ENCODE peak calls at places on chromosomes 13 and 19, in ten cellular contexts. B, M, J, H, P, E, F, X, A and L are unnamed samples.

GRCh38 chr19:38375748-38376147 is 1.4 kb downstream of the PSMD8 start:
- DNase-seq in B (no peak), X (no peak), F (peak), J (no peak), E (no peak), M (no peak), P (no peak), A (no peak), H (no peak), L (no peak)

GRCh38 chr13:99228737-99229691 is 28.4 kb downstream of the UBAC2 start:
- DNase-seq in A (no peak), F (no peak), B (no peak), E (no peak), M (no peak), J (no peak), X (no peak), H (no peak), P (peak), L (no peak)

GRCh38 chr19:33960566-33960965 is 163.9 kb downstream of the KCTD15 start:
- DNase-seq in B (no peak), M (no peak), J (no peak), H (no peak), X (no peak), P (no peak), F (no peak), E (no peak), A (no peak), L (no peak)

GRCh38 chr13:111049791-111050538 is 65.1 kb upstream of the ARHGEF7 start:
- DNase-seq in F (peak), M (no peak), H (peak), P (no peak), B (no peak), A (no peak), E (peak), X (no peak), J (no peak), L (no peak)

GRCh38 chr13:53743906-53744305 is 715.3 kb downstream of the OLFM4 start:
- DNase-seq in J (no peak), P (no peak), F (no peak), H (no peak), A (no peak), X (no peak), B (no peak), M (no peak), E (peak), L (no peak)

GRCh38 chr19:28990522-28990921 is 222.4 kb downstream of the UQCRFS1 start:
- DNase-seq in B (no peak), A (no peak), J (no peak), F (no peak), M (no peak), X (no peak), H (no peak), P (no peak), E (no peak), L (no peak)

GRCh38 chr13:73477441-73477840 is 418.6 kb downstream of the KLF5 start:
- DNase-seq in A (no peak), J (no peak), M (no peak), P (no peak), F (no peak), E (no peak), H (no peak), B (no peak), X (no peak), L (no peak)

GRCh38 chr19:10913716-10914340 is 14.6 kb downstream of the YIPF2 start:
- DNase-seq in E (no peak), M (no peak), A (no peak), J (no peak), H (no peak), X (no peak), B (no peak), F (no peak), P (no peak), L (no peak)

GRCh38 chr13:41565221-41565620 is 107.9 kb downstream of the RGCC start:
- DNase-seq in X (no peak), B (no peak), H (no peak), M (no peak), F (no peak), A (no peak), P (no peak), J (no peak), E (no peak), L (no peak)

GRCh38 chr13:104593693-104594092 is 1527.5 kb upstream of the SLC10A2 start:
- DNase-seq in J (no peak), X (no peak), B (no peak), M (no peak), H (no peak), P (no peak), F (no peak), A (no peak), E (no peak), L (peak)

GRCh38 chr19:54189020-54189667 is at the start of gene MBOAT7:
- DNase-seq in X (no peak), H (no peak), F (no peak), M (no peak), E (no peak), P (no peak), J (peak), A (no peak), B (no peak), L (no peak)

GRCh38 chr19:34766386-34766785 is 6.6 kb downstream of the ZNF599 start:
- DNase-seq in B (no peak), F (no peak), P (no peak), M (no peak), X (no peak), E (no peak), A (no peak), J (no peak), H (no peak), L (no peak)

GRCh38 chr19:36963262-36963661 is 47.1 kb downstream of the ZNF568 start:
- DNase-seq in F (no peak), E (no peak), X (no peak), B (no peak), M (no peak), H (no peak), P (no peak), J (no peak), A (no peak), L (no peak)

GRCh38 chr13:37326319-37326718 is 220.9 kb upstream of the CSNK1A1L start:
- DNase-seq in P (no peak), A (no peak), B (no peak), F (no peak), M (no peak), X (no peak), J (no peak), H (no peak), E (no peak), L (no peak)

GRCh38 chr19:17234911-17235617 is 9.0 kb downstream of the OCEL1 start:
- DNase-seq in F (no peak), J (peak), B (peak), A (no peak), X (no peak), E (peak), M (no peak), P (no peak), H (peak), L (peak)

GRCh38 chr19:11152318-11153062 is 3.1 kb downstream of the SPC24 start:
- DNase-seq in F (peak), B (peak), J (no peak), E (no peak), X (no peak), H (peak), A (no peak), P (no peak), M (no peak), L (peak)

GRCh38 chr13:73991884-73992283 is 142.3 kb downstream of the KLF12 start:
- DNase-seq in F (no peak), H (no peak), A (no peak), M (no peak), P (no peak), J (no peak), B (no peak), E (no peak), X (no peak), L (no peak)

GRCh38 chr19:10919352-10920287 is 8.8 kb downstream of the YIPF2 start:
- DNase-seq in A (no peak), J (no peak), P (no peak), M (no peak), F (no peak), X (no peak), H (no peak), B (no peak), E (no peak), L (no peak)

GRCh38 chr19:7480222-7480974 is 8.4 kb downstream of the PEX11G start:
- DNase-seq in E (no peak), H (no peak), M (no peak), B (no peak), A (no peak), X (no peak), P (no peak), J (no peak), F (no peak), L (no peak)

GRCh38 chr13:104650426-104650825 is 1584.2 kb upstream of the SLC10A2 start:
- DNase-seq in H (no peak), M (no peak), E (no peak), B (peak), P (no peak), J (no peak), X (no peak), F (no peak), A (no peak), L (no peak)

GRCh38 chr13:33678906-33679657 is 138.9 kb upstream of the RFC3 start:
- DNase-seq in X (no peak), A (peak), M (peak), E (peak), H (peak), P (no peak), B (peak), J (peak), F (no peak), L (peak)

GRCh38 chr13:91139232-91139631 is 208.3 kb upstream of the MIR17HG start:
- DNase-seq in H (no peak), P (no peak), X (no peak), F (no peak), B (no peak), A (no peak), E (no peak), J (no peak), M (no peak), L (no peak)

GRCh38 chr19:33998739-33999345 is 173.5 kb upstream of the LSM14A start:
- DNase-seq in M (no peak), J (no peak), X (no peak), E (no peak), A (no peak), P (peak), F (no peak), B (no peak), H (no peak), L (no peak)

GRCh38 chr13:23279321-23279720 is 98.5 kb downstream of the SGCG start:
- DNase-seq in A (no peak), H (no peak), M (no peak), P (no peak), J (no peak), B (no peak), F (no peak), E (no peak), X (no peak), L (no peak)

GRCh38 chr13:39451860-39452301 is 151.1 kb downstream of the LHFPL6 start:
- DNase-seq in A (no peak), H (no peak), J (no peak), E (no peak), X (no peak), F (no peak), P (peak), M (peak), B (no peak), L (peak)

GRCh38 chr13:73063166-73063565 is 4.4 kb downstream of the KLF5 start:
- DNase-seq in H (no peak), X (no peak), A (no peak), M (no peak), J (no peak), P (no peak), B (no peak), F (no peak), E (no peak), L (no peak)

GRCh38 chr19:45645068-45645630 is 6.0 kb upstream of the EML2 start:
- DNase-seq in F (no peak), X (no peak), J (no peak), M (no peak), P (no peak), E (no peak), H (no peak), A (no peak), B (no peak), L (no peak)

GRCh38 chr13:101941095-101941777 is 460.6 kb downstream of the FGF14 start:
- DNase-seq in A (no peak), M (no peak), F (no peak), P (no peak), X (no peak), H (no peak), B (no peak), J (no peak), E (peak), L (no peak)

GRCh38 chr13:42320375-42320787 is 48.4 kb downstream of the AKAP11 start:
- DNase-seq in E (peak), H (no peak), A (no peak), X (no peak), B (no peak), P (no peak), F (no peak), M (no peak), J (no peak), L (no peak)

GRCh38 chr13:46124531-46124966 is 19.7 kb upstream of the CPB2 start:
- DNase-seq in H (no peak), P (no peak), F (no peak), M (no peak), B (no peak), X (no peak), E (no peak), A (no peak), J (no peak), L (no peak)

GRCh38 chr19:2212861-2213711 is 23.0 kb downstream of the PLEKHJ1 start:
- DNase-seq in M (no peak), J (no peak), H (peak), P (no peak), A (no peak), X (no peak), F (no peak), B (no peak), E (no peak), L (peak)

GRCh38 chr13:20142019-20142926 is 18.6 kb downstream of the GJA3 start:
- DNase-seq in A (no peak), X (no peak), J (no peak), M (no peak), P (no peak), E (peak), H (no peak), F (no peak), B (no peak), L (no peak)

GRCh38 chr13:46059405-46059804 is 6.9 kb upstream of the ZC3H13 start:
- DNase-seq in E (no peak), B (no peak), F (no peak), J (no peak), A (no peak), H (no peak), M (no peak), X (no peak), P (no peak), L (no peak)

GRCh38 chr19:7211191-7211988 is 82.8 kb downstream of the INSR start:
- DNase-seq in M (no peak), A (no peak), P (no peak), F (no peak), B (no peak), H (peak), E (no peak), J (no peak), X (no peak), L (no peak)

GRCh38 chr13:89066868-89067466 is 1395.8 kb downstream of the SLITRK5 start:
- DNase-seq in B (no peak), F (peak), A (peak), E (peak), J (no peak), P (peak), M (peak), X (peak), H (no peak), L (peak)

GRCh38 chr19:19747357-19748220 is 14.7 kb upstream of the ZNF14 start:
- DNase-seq in B (no peak), F (no peak), P (no peak), A (no peak), E (no peak), M (no peak), X (no peak), H (peak), J (peak), L (no peak)

DNA sequence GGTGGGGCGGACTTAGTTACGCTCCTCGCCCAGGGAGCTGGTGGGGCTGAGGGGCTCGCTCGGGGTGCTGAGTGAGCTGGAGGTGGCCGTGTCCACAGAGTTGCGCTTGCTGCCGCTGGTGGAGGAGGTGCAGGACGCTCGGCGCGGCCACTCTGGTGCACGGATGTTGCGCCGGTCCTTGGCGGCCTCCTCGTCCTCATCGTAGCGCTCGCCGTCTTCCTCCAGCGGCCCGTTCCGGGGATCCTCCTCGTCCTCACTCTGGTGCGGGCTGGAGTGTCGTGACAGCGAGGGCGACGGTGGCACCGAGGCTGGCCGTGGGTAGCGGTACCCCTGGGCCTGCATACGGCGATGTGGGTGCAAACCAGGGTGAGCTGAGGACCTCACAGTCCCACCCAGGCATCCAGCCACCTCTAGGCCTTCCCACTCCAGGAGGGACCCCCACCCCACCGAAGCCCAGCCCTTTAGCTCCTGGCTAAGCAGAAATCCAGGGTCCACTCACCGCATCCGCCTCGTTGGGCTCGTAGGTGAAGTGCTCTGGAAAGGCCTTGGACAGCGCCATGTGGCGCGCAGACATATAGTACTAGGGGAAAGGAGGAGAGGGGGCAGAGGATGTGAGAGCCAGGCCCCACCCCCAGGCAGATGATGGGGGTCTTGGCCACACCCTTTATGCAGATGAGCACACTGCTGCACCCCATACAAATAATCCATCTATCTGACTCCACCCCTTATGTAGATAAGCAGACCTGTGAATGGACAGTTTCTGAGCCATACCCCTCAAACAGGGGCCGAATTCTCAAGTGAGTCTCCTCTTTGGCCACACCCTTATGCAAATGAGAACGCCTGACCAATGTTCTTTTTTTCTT is 4.4 kb downstream of the FTL start:
- DNase-seq in P (peak), A (no peak), M (no peak), E (peak), F (no peak), H (no peak), X (no peak), B (no peak), J (no peak), L (no peak)
- TF ChIP-seq POLR2AphosphoS5 in P (no peak), A (no peak), M (no peak), E (no peak), F (no peak), H (no peak), X (no peak), B (no peak), J (no peak), L (peak)

GRCh38 chr19:4800591-4801081 is 9.1 kb downstream of the FEM1A start:
- DNase-seq in F (peak), A (no peak), B (peak), M (no peak), X (no peak), H (peak), J (no peak), E (no peak), P (no peak), L (no peak)
- TF ChIP-seq POLR2AphosphoS5 in F (peak), A (no peak), B (peak), M (no peak), X (no peak), H (no peak), J (no peak), E (no peak), P (no peak), L (no peak)

GRCh38 chr19:13153627-13154240 is 3.5 kb downstream of the IER2 start:
- DNase-seq in H (peak), E (peak), P (no peak), X (no peak), M (no peak), A (no peak), B (peak), J (no peak), F (no peak), L (peak)
- TF ChIP-seq POLR2AphosphoS5 in H (no peak), E (no peak), P (no peak), X (peak), M (no peak), A (no peak), B (no peak), J (no peak), F (no peak), L (peak)

GRCh38 chr13:79782541-79783216 is 301.7 kb downstream of the NDFIP2 start:
- DNase-seq in P (no peak), M (no peak), E (peak), F (peak), X (no peak), J (no peak), A (no peak), B (peak), H (peak), L (no peak)
- TF ChIP-seq POLR2AphosphoS5 in P (no peak), M (no peak), E (no peak), F (no peak), X (no peak), J (no peak), A (no peak), B (no peak), H (no peak), L (no peak)

DNA sequence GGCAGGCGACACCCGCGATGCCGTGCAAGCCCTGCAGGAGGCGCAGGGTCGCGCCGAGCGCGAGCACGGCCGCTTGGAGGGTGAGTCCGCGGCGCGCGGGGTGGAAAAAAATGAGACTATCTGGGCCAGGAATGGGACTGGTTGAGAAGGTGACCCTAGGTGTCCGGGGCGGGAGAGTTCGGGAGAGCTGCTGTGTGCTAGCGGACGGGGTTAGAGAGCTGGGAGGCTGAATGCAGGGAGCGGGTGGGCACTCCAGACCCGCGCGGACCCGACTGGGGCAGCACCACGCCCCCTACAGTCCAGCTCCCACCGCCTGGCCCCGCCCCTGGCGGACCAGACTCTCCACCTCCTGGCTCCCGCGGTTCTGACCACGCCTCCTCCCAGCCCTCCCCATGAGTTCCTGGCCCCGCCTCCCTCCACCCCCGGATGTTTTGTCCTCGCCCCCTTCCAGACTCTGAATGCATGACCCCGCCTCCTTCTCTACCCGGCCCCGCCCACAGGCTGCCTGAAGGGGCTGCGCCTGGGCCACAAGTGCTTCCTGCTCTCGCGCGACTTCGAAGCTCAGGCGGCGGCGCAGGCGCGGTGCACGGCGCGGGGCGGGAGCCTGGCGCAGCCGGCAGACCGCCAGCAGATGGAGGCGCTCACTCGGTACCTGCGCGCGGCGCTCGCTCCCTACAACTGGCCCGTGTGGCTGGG is 1.5 kb downstream of the CLEC11A start:
- DNase-seq in H (peak), P (peak), M (peak), J (peak), A (no peak), X (peak), B (peak), F (peak), E (peak), L (peak)
- TF ChIP-seq POLR2AphosphoS5 in H (peak), P (peak), M (peak), J (no peak), A (no peak), X (peak), B (peak), F (peak), E (peak), L (peak)